ENCODE peak calls at places on chromosomes 3 and 15, in four cellular contexts. J is RWPE2, D is A549, V is left lung. P is an unnamed sample. For H3K4me1, the result is how much of the 10 kb centered on the place peaks cover.

GRCh38 chr15:69939513-69940440 is 157.9 kb downstream of the TLE3 start:
- DNase-seq in J (no peak), D (no peak), V (no peak), P (no peak)

GRCh38 chr3:14925729-14926591 is 21.4 kb upstream of the NR2C2 start:
- DNase-seq in J (no peak), D (peak), V (no peak), P (no peak)

GRCh38 chr15:69400850-69401249 is 13.3 kb upstream of the KIF23 start:
- DNase-seq in J (no peak), D (no peak), V (no peak), P (no peak)

GRCh38 chr3:50655009-50655830 is 19.5 kb upstream of the DOCK3 start:
- DNase-seq in J (peak), D (no peak), V (no peak), P (no peak)

GRCh38 chr3:49253512-49253911 is 23.5 kb downstream of the C3orf62 start:
- DNase-seq in J (no peak), D (no peak), V (no peak), P (no peak)

GRCh38 chr3:69770976-69771634 is 31.8 kb downstream of the MITF start:
- DNase-seq in J (no peak), D (no peak), V (no peak), P (no peak)

GRCh38 chr15:77440378-77440999 is 19.8 kb downstream of the HMG20A start:
- DNase-seq in J (no peak), D (no peak), V (no peak), P (no peak)

GRCh38 chr15:73944161-73945099 is 18.2 kb downstream of the LOXL1 start:
- DNase-seq in J (peak), D (no peak), V (no peak), P (no peak)

GRCh38 chr3:50160561-50160983 is 5.4 kb downstream of the SEMA3F start:
- DNase-seq in J (no peak), D (no peak), V (no peak), P (no peak)

GRCh38 chr3:41933154-41933676 is 28.7 kb downstream of the ULK4 start:
- DNase-seq in J (no peak), D (no peak), V (no peak), P (no peak)

GRCh38 chr15:23420806-23421575 is 26.1 kb downstream of the GOLGA6L2 start:
- DNase-seq in J (peak), D (no peak), V (no peak), P (no peak)

GRCh38 chr3:155154255-155154654 is 74.1 kb downstream of the MME start:
- DNase-seq in J (no peak), D (no peak), V (no peak), P (no peak)

GRCh38 chr15:40046721-40047412 is 7.9 kb upstream of the SRP14 start:
- DNase-seq in J (no peak), D (peak), V (no peak), P (no peak)

GRCh38 chr15:28984421-28985375 is 98.9 kb downstream of the APBA2 start:
- DNase-seq in J (no peak), D (no peak), V (peak), P (no peak)

GRCh38 chr15:43876872-43877271 is 50.1 kb downstream of the WDR76 start:
- DNase-seq in J (peak), D (no peak), V (no peak), P (no peak)

GRCh38 chr3:87498358-87499080 is 222.1 kb upstream of the POU1F1 start:
- DNase-seq in J (no peak), D (no peak), V (no peak), P (no peak)

GRCh38 chr3:100053929-100054620 is 60.2 kb downstream of the FILIP1L start:
- DNase-seq in J (no peak), D (no peak), V (no peak), P (no peak)

GRCh38 chr3:194387276-194387675 is 11.8 kb downstream of the GP5 start:
- DNase-seq in J (no peak), D (no peak), V (peak), P (no peak)

GRCh38 chr3:194246709-194247349 is 104.3 kb downstream of the CPN2 start:
- DNase-seq in J (no peak), D (no peak), V (no peak), P (no peak)

GRCh38 chr3:132416807-132417694 is at the start of gene DNAJC13:
- DNase-seq in J (peak), D (peak), V (peak), P (peak)

GRCh38 chr3:179323197-179323901 is 518 bp downstream of the ZNF639 start:
- DNase-seq in J (peak), D (peak), V (peak), P (peak)

GRCh38 chr3:13590841-13591515 is 42.1 kb downstream of the FBLN2 start:
- DNase-seq in J (no peak), D (no peak), V (no peak), P (no peak)

GRCh38 chr3:88167173-88167572 is 17.4 kb downstream of the C3orf38 start:
- DNase-seq in J (no peak), D (no peak), V (no peak), P (no peak)

GRCh38 chr15:90062023-90062728 is 40.1 kb downstream of the IDH2 start:
- DNase-seq in J (peak), D (no peak), V (no peak), P (no peak)

GRCh38 chr15:23823508-23823907 is 136.4 kb upstream of the NDN start:
- DNase-seq in J (no peak), D (no peak), V (no peak), P (no peak)

GRCh38 chr15:98649996-98650870 is 1.9 kb downstream of the IGF1R start:
- DNase-seq in J (no peak), D (no peak), V (peak), P (no peak)

GRCh38 chr3:43163895-43164493 is 58.1 kb upstream of the POMGNT2 start:
- DNase-seq in J (no peak), D (no peak), V (no peak), P (no peak)

GRCh38 chr3:62987721-62988120 is 112.5 kb upstream of the CADPS start:
- DNase-seq in J (no peak), D (no peak), V (no peak), P (no peak)

GRCh38 chr15:61528590-61528929 is 299.5 kb upstream of the RORA start:
- DNase-seq in J (no peak), D (no peak), V (no peak), P (no peak)

GRCh38 chr3:52047295-52047960 is 8.9 kb downstream of the DUSP7 start:
- DNase-seq in J (peak), D (no peak), V (no peak), P (no peak)

GRCh38 chr3:78972617-78973301 is 795.0 kb downstream of the ROBO1 start:
- DNase-seq in J (no peak), D (no peak), V (no peak), P (no peak)

GRCh38 chr3:34212671-34213070 is 414.2 kb downstream of the PDCD6IP start:
- DNase-seq in J (no peak), D (no peak), V (no peak), P (no peak)

GRCh38 chr3:50100956-50101845 is 12.5 kb downstream of the RBM5 start:
- DNase-seq in J (no peak), D (no peak), V (no peak), P (no peak)

GRCh38 chr3:122239112-122239511 is 55.6 kb downstream of the CASR start:
- DNase-seq in J (no peak), D (no peak), V (no peak), P (no peak)

GRCh38 chr15:26866298-26867198 is at the start of gene GABRA5:
- DNase-seq in J (no peak), D (peak), V (no peak), P (no peak)

GRCh38 chr3:15631426-15632211 is 30.1 kb downstream of the BTD start:
- DNase-seq in J (no peak), D (no peak), V (no peak), P (no peak)

GRCh38 chr3:87336761-87337160 is 60.4 kb upstream of the POU1F1 start:
- DNase-seq in J (no peak), D (no peak), V (no peak), P (no peak)

GRCh38 chr15:85482896-85483295 is 102.5 kb downstream of the AKAP13 start:
- DNase-seq in J (no peak), D (no peak), V (no peak), P (no peak)

GRCh38 chr3:114838025-114838424 is 309.1 kb downstream of the ZBTB20 start:
- DNase-seq in J (no peak), D (no peak), V (no peak), P (no peak)

DNA sequence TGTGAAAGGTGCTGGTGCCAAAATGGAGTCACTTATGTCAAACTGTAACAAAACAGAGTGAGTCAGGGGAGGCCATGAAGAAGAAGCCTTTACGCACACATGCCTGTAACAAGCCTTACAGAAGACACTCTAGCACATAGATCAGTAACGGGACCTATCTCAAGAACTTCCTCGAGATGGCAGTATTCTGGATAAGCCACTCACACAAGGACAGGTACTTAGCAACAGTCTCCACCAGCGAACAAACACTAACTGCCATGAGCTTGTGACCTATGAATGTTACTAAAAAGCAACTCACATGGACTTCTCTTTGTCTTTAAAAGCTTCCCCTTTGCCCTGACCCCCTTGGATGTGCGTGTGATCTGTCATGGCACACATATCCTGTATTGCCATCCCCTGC is 235.1 kb downstream of the CD47 start:
- DNase-seq in J (no peak), D (peak), V (no peak), P (no peak)
- TF ChIP-seq CTCF in J (peak), D (peak), V (no peak), P (no peak)

GRCh38 chr3:133944641-133945441 is 49.2 kb upstream of the RAB6B start:
- DNase-seq in J (peak), D (no peak), V (no peak), P (no peak)

GRCh38 chr3:133945696-133946095 is 50.0 kb upstream of the RAB6B start:
- DNase-seq in J (peak), D (no peak), V (no peak), P (no peak)

GRCh38 chr3:133948131-133948810 is 52.6 kb upstream of the RAB6B start:
- DNase-seq in J (peak), D (no peak), V (no peak), P (no peak)

GRCh38 chr3:133949438-133949837 is 53.8 kb upstream of the RAB6B start:
- DNase-seq in J (peak), D (no peak), V (no peak), P (no peak)

GRCh38 chr3:133948996-133949395 is 53.3 kb upstream of the RAB6B start:
- DNase-seq in J (peak), D (no peak), V (no peak), P (no peak)
- H3K4me1 ChIP-seq in J (under half), D (under half), V (under half), P (under half)

GRCh38 chr15:31136016-31136415 is 34.5 kb upstream of the TRPM1 start:
- DNase-seq in J (no peak), D (peak), V (no peak), P (no peak)
- TF ChIP-seq CTCF in J (no peak), D (no peak), V (no peak), P (no peak)

GRCh38 chr3:53845881-53846133 is 412 bp downstream of the CHDH start:
- DNase-seq in J (no peak), D (no peak), V (no peak), P (no peak)
- H3K4me1 ChIP-seq in J (under half), D (under half), V (under half), P (under half)

DNA sequence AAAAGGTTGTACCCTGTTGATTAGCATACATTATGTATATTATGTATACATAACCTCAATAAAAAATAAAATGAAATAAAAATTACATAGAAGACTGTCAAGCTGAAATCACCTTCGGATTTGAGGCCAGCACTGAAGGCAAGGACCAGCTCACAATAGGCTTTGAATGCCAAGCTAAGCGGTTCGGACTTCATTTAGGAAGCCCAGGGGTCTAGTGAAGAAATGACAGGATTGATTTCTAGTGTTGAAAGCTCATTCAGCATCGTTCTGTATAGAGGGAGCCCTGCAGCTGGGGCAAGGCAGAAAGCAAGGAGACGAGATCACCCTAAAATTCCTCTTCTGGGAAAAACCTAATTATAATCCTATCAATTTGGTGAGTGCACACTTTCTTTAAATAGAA is 44.1 kb upstream of the SSR3 start:
- DNase-seq in J (no peak), D (no peak), V (no peak), P (no peak)
- TF ChIP-seq CTCF in J (no peak), D (no peak), V (no peak), P (no peak)

GRCh38 chr3:185713015-185713414 is 111.8 kb downstream of the IGF2BP2 start:
- DNase-seq in J (no peak), D (no peak), V (no peak), P (no peak)

GRCh38 chr3:185715091-185715490 is 109.8 kb downstream of the IGF2BP2 start:
- DNase-seq in J (no peak), D (no peak), V (no peak), P (no peak)

GRCh38 chr3:185712337-185712736 is 112.5 kb downstream of the IGF2BP2 start:
- DNase-seq in J (no peak), D (no peak), V (no peak), P (no peak)

GRCh38 chr3:185716436-185717090 is 108.3 kb downstream of the IGF2BP2 start:
- DNase-seq in J (no peak), D (no peak), V (no peak), P (no peak)

DNA sequence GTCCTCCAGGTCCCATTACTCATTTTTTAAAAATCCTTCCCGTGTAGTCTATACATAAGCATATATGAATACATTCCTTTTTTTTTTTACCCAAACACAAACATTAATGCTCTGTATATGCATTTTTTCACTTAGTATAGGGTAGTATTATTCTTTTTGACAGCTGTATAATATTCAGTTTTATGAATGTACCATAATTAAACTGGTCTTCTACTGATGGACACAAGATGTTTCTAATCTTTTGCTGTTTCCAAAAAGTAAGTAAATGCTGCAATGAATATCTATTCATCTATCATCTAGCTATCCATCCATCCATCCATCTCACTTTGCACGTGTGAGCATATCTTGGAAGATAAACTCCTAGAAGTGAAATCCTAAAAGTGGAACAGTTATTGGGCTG is 110.8 kb downstream of the IGF2BP2 start:
- DNase-seq in J (no peak), D (no peak), V (no peak), P (no peak)
- H3K4me1 ChIP-seq in J (half or more), D (under half), V (under half), P (under half)

GRCh38 chr3:125684199-125684598 is 88.9 kb upstream of the OSBPL11 start:
- DNase-seq in J (no peak), D (no peak), V (no peak), P (no peak)
- TF ChIP-seq CTCF in J (no peak), D (no peak), V (peak), P (no peak)

GRCh38 chr15:51107612-51108011 is 12.9 kb upstream of the TNFAIP8L3 start:
- DNase-seq in J (no peak), D (no peak), V (no peak), P (no peak)
- H3K4me1 ChIP-seq in J (under half), D (under half), V (under half), P (under half)

DNA sequence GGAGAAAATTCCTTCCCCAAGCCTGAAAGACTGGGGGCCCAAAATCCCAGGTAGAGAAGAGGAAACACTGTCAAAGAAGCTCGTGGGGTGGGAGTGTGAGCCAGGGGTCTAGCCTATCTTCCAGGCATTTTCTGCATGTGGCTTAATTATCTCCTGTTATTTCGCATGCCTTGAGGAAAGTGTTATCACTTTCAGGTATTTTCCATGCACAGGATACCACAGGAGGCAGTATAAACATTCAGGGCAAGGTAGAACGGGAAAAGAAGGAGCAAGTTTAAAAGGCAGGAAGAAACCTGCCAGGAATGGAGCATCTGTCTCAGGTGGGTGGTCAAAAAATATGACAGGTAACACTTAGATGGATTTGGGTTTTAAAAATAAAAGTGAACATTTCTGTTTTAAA is 575.3 kb upstream of the ZNF385D start:
- DNase-seq in J (no peak), D (no peak), V (no peak), P (no peak)
- TF ChIP-seq CTCF in J (no peak), D (no peak), V (no peak), P (no peak)

P was measured in esophagus squamous epithelium.